ENCODE peak calls at places on chromosomes 1 and 21, in eight cellular contexts. Q is heart left ventricle, I is foreskin keratinocyte, S is upper lobe of left lung, H is kidney, X is cardiac muscle cell, O is ovary, D is fibroblast of lung. U is an unnamed sample.

GRCh38 chr1:113542221-113542701 is 151.9 kb downstream of the MAGI3 start:
- DNase-seq in Q (no peak), S (no peak), H (no peak), I (peak; percentile 80), X (peak; percentile 65), O (no peak), D (peak; percentile 93), U (no peak)

GRCh38 chr21:35932232-35932911 is 128.0 kb downstream of the SETD4 start:
- DNase-seq in H (no peak), S (no peak), Q (peak; percentile 70), D (peak; percentile 91), I (peak; percentile 72), O (peak; percentile 24), X (peak; percentile 91), U (no peak)

GRCh38 chr1:116852910-116853309 is 56.8 kb upstream of the PTGFRN start:
- DNase-seq in X (no peak), I (no peak), Q (no peak), S (no peak), H (no peak), D (peak; percentile 82), O (no peak), U (no peak)

GRCh38 chr1:209769171-209769904 is 13.5 kb downstream of the TRAF3IP3 start:
- DNase-seq in X (peak; percentile 96), O (peak; percentile 31), I (peak; percentile 77), Q (peak; percentile 84), S (no peak), H (peak; percentile 86), D (peak; percentile 93), U (peak; percentile 76)

GRCh38 chr1:205355054-205355453 is 1.7 kb downstream of the KLHDC8A start:
- DNase-seq in O (peak; percentile 65), I (no peak), Q (no peak), S (no peak), H (no peak), X (peak; percentile 73), D (peak; percentile 70), U (peak; percentile 83)

GRCh38 chr1:230913496-230913895 is 45.2 kb upstream of the C1orf198 start:
- DNase-seq in Q (no peak), O (no peak), S (no peak), I (no peak), D (no peak), X (peak; percentile 43), H (no peak), U (no peak)

GRCh38 chr21:15730484-15731242 is 881 bp downstream of the USP25 start:
- DNase-seq in O (no peak), Q (no peak), H (no peak), D (no peak), I (no peak), X (no peak), S (no peak), U (no peak)

GRCh38 chr1:31625561-31626272 is 8.2 kb downstream of the HCRTR1 start:
- DNase-seq in I (no peak), D (peak; percentile 75), S (no peak), O (no peak), X (peak; percentile 28), H (no peak), Q (no peak), U (no peak)

GRCh38 chr1:185938396-185938795 is 204.2 kb downstream of the HMCN1 start:
- DNase-seq in O (no peak), X (peak; percentile 48), D (peak; percentile 39), I (no peak), S (no peak), Q (no peak), H (no peak), U (no peak)

GRCh38 chr1:159140474-159140873 is 30.9 kb upstream of the CADM3 start:
- DNase-seq in O (no peak), D (no peak), H (no peak), S (no peak), X (no peak), I (no peak), Q (no peak), U (no peak)

GRCh38 chr1:180204231-180204630 is 25.8 kb upstream of the LHX4 start:
- DNase-seq in S (no peak), X (no peak), Q (no peak), H (no peak), O (no peak), D (no peak), I (no peak), U (no peak)

GRCh38 chr1:89167590-89168215 is 8.1 kb downstream of the GBP7 start:
- DNase-seq in D (no peak), S (no peak), X (peak; percentile 2), O (no peak), H (no peak), Q (no peak), I (no peak), U (no peak)

GRCh38 chr1:187051618-187052232 is 223.0 kb downstream of the PLA2G4A start:
- DNase-seq in D (peak; percentile 39), Q (no peak), I (no peak), X (peak; percentile 65), S (no peak), O (no peak), H (no peak), U (no peak)

GRCh38 chr1:36540056-36540455 is 57.3 kb upstream of the CSF3R start:
- DNase-seq in S (no peak), D (no peak), Q (no peak), H (no peak), O (no peak), I (no peak), X (no peak), U (peak; percentile 17)

GRCh38 chr1:195562074-195562473 is 1046.2 kb downstream of the KCNT2 start:
- DNase-seq in S (no peak), Q (no peak), O (no peak), D (no peak), I (no peak), H (no peak), X (no peak), U (no peak)

GRCh38 chr1:159177273-159177907 is 6.0 kb downstream of the CADM3 start:
- DNase-seq in O (no peak), S (no peak), X (peak; percentile 83), D (peak; percentile 64), Q (no peak), I (peak; percentile 36), H (no peak), U (no peak)

GRCh38 chr1:235601087-235601486 is 48.5 kb downstream of the GNG4 start:
- DNase-seq in Q (no peak), H (peak; percentile 24), S (no peak), O (no peak), D (no peak), I (no peak), X (peak; percentile 23), U (no peak)

GRCh38 chr1:56188855-56189254 is 390.5 kb downstream of the PLPP3 start:
- DNase-seq in I (no peak), Q (no peak), S (no peak), X (no peak), O (no peak), D (no peak), H (no peak), U (no peak)

GRCh38 chr1:164716992-164717703 is 158.2 kb downstream of the PBX1 start:
- DNase-seq in H (no peak), D (peak; percentile 56), I (no peak), X (no peak), O (no peak), S (no peak), Q (no peak), U (no peak)

GRCh38 chr1:36584874-36585759 is 102.4 kb upstream of the CSF3R start:
- DNase-seq in H (no peak), I (peak; percentile 12), X (no peak), S (no peak), Q (no peak), D (no peak), O (no peak), U (no peak)

GRCh38 chr1:236164273-236164672 is 21.9 kb downstream of the GPR137B start:
- DNase-seq in D (no peak), X (no peak), I (no peak), Q (peak; percentile 70), O (no peak), H (no peak), S (no peak), U (peak; percentile 26)

GRCh38 chr1:192580351-192580962 is 4.9 kb downstream of the RGS1 start:
- DNase-seq in I (no peak), O (no peak), D (peak; percentile 68), H (no peak), S (no peak), Q (no peak), X (peak; percentile 77), U (no peak)
- TF ChIP-seq CTCF in I (peak; percentile 73), O (no peak), D (peak; percentile 66), H (no peak), S (no peak), Q (peak; percentile 8), X (peak; percentile 61), U (peak; percentile 39)

DNA sequence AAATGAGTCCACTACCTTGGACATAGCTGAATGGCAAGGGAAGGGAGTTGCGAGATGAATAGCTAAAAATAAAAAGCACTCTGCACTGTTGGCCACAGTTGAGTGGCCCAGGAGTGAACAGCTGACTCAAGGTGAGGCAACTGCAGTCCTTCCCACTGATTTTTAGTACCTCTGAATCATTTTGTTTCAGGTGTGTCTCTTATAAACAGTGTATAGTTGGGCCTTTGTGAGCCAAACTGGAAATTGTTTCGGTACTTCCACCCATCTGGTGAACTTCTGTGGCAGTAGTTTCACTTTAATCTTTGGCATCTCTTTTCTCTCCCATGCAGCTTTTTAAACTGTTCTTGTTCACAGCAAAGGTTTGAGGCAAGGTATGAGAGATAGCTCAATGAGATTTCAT is 122.7 kb downstream of the VAV3 start:
- DNase-seq in Q (no peak), O (no peak), X (no peak), H (no peak), I (peak; percentile 44), S (no peak), D (no peak), U (no peak)
- H3K4me1 ChIP-seq in Q (peaks cover 15% of the 10 kb centered on the region), O (no peaks in the 10 kb centered on the region), X (no peaks in the 10 kb centered on the region), H (no peaks in the 10 kb centered on the region), I (no peaks in the 10 kb centered on the region), S (peaks cover 18% of the 10 kb centered on the region), D (no peaks in the 10 kb centered on the region), U (peaks cover 12% of the 10 kb centered on the region)

DNA sequence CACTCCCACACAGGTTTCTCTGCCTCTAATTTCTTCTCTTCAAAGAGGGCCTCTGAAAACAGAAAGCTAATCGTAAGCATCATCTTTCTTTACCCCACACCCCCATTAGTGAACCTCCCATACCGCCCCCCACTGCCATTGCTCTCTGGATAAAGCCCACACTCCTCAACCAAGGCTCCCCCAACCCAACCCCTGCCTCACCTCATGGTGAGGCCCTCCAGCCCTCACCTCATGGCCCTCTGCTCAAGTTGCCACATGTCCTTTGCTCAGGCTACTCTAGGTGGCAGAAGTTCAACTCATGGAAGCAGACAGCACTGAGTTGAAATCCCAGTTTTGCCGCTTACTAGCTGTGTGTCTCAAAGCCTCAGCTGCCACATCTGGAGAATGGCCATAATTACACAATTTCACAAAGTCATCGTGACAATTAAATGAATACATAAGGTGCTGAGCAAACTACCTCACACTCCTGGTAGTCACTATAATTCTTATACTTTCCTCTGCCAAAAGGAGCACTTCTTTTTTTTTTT is 18.2 kb upstream of the WASF2 start:
- DNase-seq in Q (no peak), X (no peak), I (no peak), O (no peak), D (no peak), H (no peak), S (no peak), U (no peak)
- TF ChIP-seq CTCF in Q (no peak), X (no peak), I (peak; percentile 42), O (no peak), D (no peak), H (no peak), S (no peak), U (no peak)

DNA sequence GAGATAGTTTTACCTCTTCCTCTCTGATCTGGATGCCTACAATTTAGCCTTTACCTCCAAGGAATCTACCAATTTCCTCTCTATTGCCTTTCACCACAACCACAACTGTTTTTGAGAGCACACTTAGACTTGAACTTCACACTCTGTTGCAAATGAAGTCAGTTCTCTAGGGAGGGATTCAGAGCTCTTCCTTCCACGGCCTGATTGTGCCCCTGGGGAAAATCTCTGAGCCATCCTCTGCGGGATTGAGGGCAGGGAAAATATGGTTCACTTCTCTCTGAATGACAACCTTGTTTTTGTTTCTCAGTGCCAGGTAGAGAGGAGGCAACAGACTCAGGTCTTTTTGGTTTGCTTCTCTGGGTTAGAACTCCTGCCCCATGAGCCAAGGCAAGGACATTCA is 35.4 kb upstream of the BCL10 start:
- DNase-seq in X (no peak), S (no peak), H (no peak), Q (no peak), D (no peak), O (no peak), I (no peak), U (no peak)
- H3K4me1 ChIP-seq in X (peaks cover 25% of the 10 kb centered on the region), S (peaks cover 23% of the 10 kb centered on the region), H (peaks cover 14% of the 10 kb centered on the region), Q (peaks cover 41% of the 10 kb centered on the region), D (peaks cover 34% of the 10 kb centered on the region), O (peaks cover 8% of the 10 kb centered on the region), I (peaks cover 48% of the 10 kb centered on the region), U (peaks cover 22% of the 10 kb centered on the region)

U was measured in upper lobe of right lung.